ENCODE peak calls at places on chromosomes 11 and 22, in six cellular contexts. P is stimulated activated CD4-positive, alpha-beta T cell treated with anti-CD3 and anti-CD28 coated beads, TNF-alpha, amount 100 ng/mL, for 1 hour; S is psoas muscle; C is neural crest cell; T is AG04450; F is HFFc6. X is an unnamed sample.

GRCh38 chr11:86749861-86750401 is 50.4 kb upstream of the PRSS23 start:
- DNase-seq in P (no peak), S (no peak), C (no peak), T (no peak), F (no peak), X (no peak)

GRCh38 chr11:44626645-44627044 is 61.2 kb downstream of the CD82 start:
- DNase-seq in P (no peak), S (no peak), C (no peak), T (no peak), F (no peak), X (no peak)

GRCh38 chr22:24216541-24217209 is 28.2 kb downstream of the GGT5 start:
- DNase-seq in P (no peak), S (no peak), C (no peak), T (no peak), F (no peak), X (no peak)

GRCh38 chr11:134124660-134125451 is 56.0 kb downstream of the JAM3 start:
- DNase-seq in P (no peak), S (peak), C (peak), T (no peak), F (peak), X (no peak)

GRCh38 chr11:124831897-124832296 is 31.7 kb upstream of the MSANTD2 start:
- DNase-seq in P (no peak), S (no peak), C (no peak), T (no peak), F (no peak), X (no peak)

GRCh38 chr11:102575016-102575415 is 44.5 kb upstream of the MMP7 start:
- DNase-seq in P (no peak), S (no peak), C (no peak), T (no peak), F (no peak), X (no peak)

GRCh38 chr22:26642465-26643367 is 14.7 kb upstream of the MIAT start:
- DNase-seq in P (peak), S (no peak), C (no peak), T (no peak), F (no peak), X (no peak)

GRCh38 chr11:115170133-115170815 is 333.9 kb downstream of the CADM1 start:
- DNase-seq in P (no peak), S (no peak), C (peak), T (no peak), F (peak), X (no peak)

GRCh38 chr22:41369837-41370236 is 11.9 kb upstream of the TEF start:
- DNase-seq in P (no peak), S (no peak), C (no peak), T (no peak), F (no peak), X (no peak)

GRCh38 chr11:15199693-15200092 is 85.0 kb downstream of the INSC start:
- DNase-seq in P (no peak), S (peak), C (no peak), T (no peak), F (no peak), X (no peak)

GRCh38 chr11:10856689-10857603 is 907 bp downstream of the ZBED5 start:
- DNase-seq in P (no peak), S (no peak), C (peak), T (no peak), F (peak), X (no peak)

GRCh38 chr22:25488244-25489020 is 76.0 kb upstream of the GRK3 start:
- DNase-seq in P (no peak), S (peak), C (no peak), T (no peak), F (peak), X (peak)

GRCh38 chr11:95585071-95585751 is 204.4 kb downstream of the FAM76B start:
- DNase-seq in P (no peak), S (no peak), C (no peak), T (no peak), F (peak), X (no peak)

GRCh38 chr22:37032535-37033460 is 13.3 kb downstream of the MPST start:
- DNase-seq in P (no peak), S (peak), C (no peak), T (no peak), F (no peak), X (no peak)

GRCh38 chr11:24866743-24867142 is 369.9 kb downstream of the LUZP2 start:
- DNase-seq in P (no peak), S (no peak), C (no peak), T (no peak), F (no peak), X (no peak)

GRCh38 chr11:124878497-124879228 is 13.4 kb downstream of the ROBO3 start:
- DNase-seq in P (no peak), S (no peak), C (no peak), T (no peak), F (no peak), X (no peak)

GRCh38 chr22:43956383-43956782 is 1.1 kb downstream of the SAMM50 start:
- DNase-seq in P (no peak), S (no peak), C (no peak), T (no peak), F (no peak), X (no peak)

GRCh38 chr11:14232652-14233051 is 126.3 kb downstream of the RRAS2 start:
- DNase-seq in P (no peak), S (no peak), C (no peak), T (no peak), F (no peak), X (no peak)

GRCh38 chr11:119671561-119672015 is 57.4 kb downstream of the NECTIN1 start:
- DNase-seq in P (no peak), S (peak), C (no peak), T (peak), F (peak), X (no peak)

GRCh38 chr11:126491092-126491491 is 135.6 kb downstream of the ST3GAL4 start:
- DNase-seq in P (no peak), S (peak), C (no peak), T (no peak), F (no peak), X (no peak)

GRCh38 chr11:48141475-48142100 is 75.0 kb upstream of the OR4B1 start:
- DNase-seq in P (no peak), S (no peak), C (no peak), T (no peak), F (peak), X (no peak)

GRCh38 chr22:29165336-29166060 is 40.2 kb upstream of the EMID1 start:
- DNase-seq in P (no peak), S (no peak), C (no peak), T (no peak), F (no peak), X (no peak)